ENCODE peak calls at places on chromosomes 1 and 21, in eight cellular contexts. One of them, this sample, is unnamed.

GRCh38 chr1:184524248-184524647 is 137.4 kb downstream of the C1orf21 start:
- DNase-seq in memory B cell: no peak
- DNase-seq in stimulated activated CD4-positive, alpha-beta T cell treated with anti-CD3 and anti-CD28 coated beads, Interleukin-1b, Interleukin-23, amount 100 ng/mL, for 48 hours: no peak
- DNase-seq in cardiac fibroblast: peak; percentile 31
- DNase-seq in PC-3: no peak
- DNase-seq in NCI-H69: no peak
- DNase-seq in Daoy: no peak
- DNase-seq in NCI-H774: no peak
- DNase-seq in this sample: no peak

GRCh38 chr1:247111636-247112478 is 7.7 kb upstream of the ZNF669 start:
- DNase-seq in memory B cell: no peak
- DNase-seq in stimulated activated CD4-positive, alpha-beta T cell treated with anti-CD3 and anti-CD28 coated beads, Interleukin-1b, Interleukin-23, amount 100 ng/mL, for 48 hours: no peak
- DNase-seq in cardiac fibroblast: peak; percentile 59
- DNase-seq in PC-3: peak; percentile 48
- DNase-seq in NCI-H69: peak; percentile 62
- DNase-seq in Daoy: peak; percentile 28
- DNase-seq in NCI-H774: peak; percentile 35
- DNase-seq in this sample: peak; percentile 72

GRCh38 chr21:45469273-45470086 is 64.5 kb downstream of the COL18A1 start:
- DNase-seq in memory B cell: no peak
- DNase-seq in stimulated activated CD4-positive, alpha-beta T cell treated with anti-CD3 and anti-CD28 coated beads, Interleukin-1b, Interleukin-23, amount 100 ng/mL, for 48 hours: no peak
- DNase-seq in cardiac fibroblast: no peak
- DNase-seq in PC-3: no peak
- DNase-seq in NCI-H69: no peak
- DNase-seq in Daoy: no peak
- DNase-seq in NCI-H774: no peak
- DNase-seq in this sample: peak; percentile 79

GRCh38 chr1:219567341-219567947 is 45.5 kb downstream of the ZC3H11B start:
- DNase-seq in memory B cell: no peak
- DNase-seq in stimulated activated CD4-positive, alpha-beta T cell treated with anti-CD3 and anti-CD28 coated beads, Interleukin-1b, Interleukin-23, amount 100 ng/mL, for 48 hours: no peak
- DNase-seq in cardiac fibroblast: peak; percentile 77
- DNase-seq in PC-3: peak; percentile 87
- DNase-seq in NCI-H69: peak; percentile 87
- DNase-seq in Daoy: peak; percentile 50
- DNase-seq in NCI-H774: peak; percentile 30
- DNase-seq in this sample: no peak

GRCh38 chr1:246492611-246493245 is 14.4 kb downstream of the SMYD3 start:
- DNase-seq in memory B cell: no peak
- DNase-seq in stimulated activated CD4-positive, alpha-beta T cell treated with anti-CD3 and anti-CD28 coated beads, Interleukin-1b, Interleukin-23, amount 100 ng/mL, for 48 hours: peak; percentile 46
- DNase-seq in cardiac fibroblast: peak; percentile 86
- DNase-seq in PC-3: peak; percentile 83
- DNase-seq in NCI-H69: peak; percentile 77
- DNase-seq in Daoy: peak; percentile 64
- DNase-seq in NCI-H774: peak; percentile 58
- DNase-seq in this sample: peak; percentile 71

GRCh38 chr21:45448283-45448809 is 43.4 kb downstream of the COL18A1 start:
- DNase-seq in memory B cell: no peak
- DNase-seq in stimulated activated CD4-positive, alpha-beta T cell treated with anti-CD3 and anti-CD28 coated beads, Interleukin-1b, Interleukin-23, amount 100 ng/mL, for 48 hours: no peak
- DNase-seq in cardiac fibroblast: no peak
- DNase-seq in PC-3: no peak
- DNase-seq in NCI-H69: no peak
- DNase-seq in Daoy: no peak
- DNase-seq in NCI-H774: no peak
- DNase-seq in this sample: no peak

GRCh38 chr1:211551628-211552465 is 27.1 kb downstream of the SLC30A1 start:
- DNase-seq in memory B cell: no peak
- DNase-seq in stimulated activated CD4-positive, alpha-beta T cell treated with anti-CD3 and anti-CD28 coated beads, Interleukin-1b, Interleukin-23, amount 100 ng/mL, for 48 hours: no peak
- DNase-seq in cardiac fibroblast: peak; percentile 89
- DNase-seq in PC-3: peak; percentile 50
- DNase-seq in NCI-H69: peak; percentile 12
- DNase-seq in Daoy: peak; percentile 61
- DNase-seq in NCI-H774: no peak
- DNase-seq in this sample: no peak

GRCh38 chr1:157770442-157771043 is 6.4 kb downstream of the FCRL2 start:
- DNase-seq in memory B cell: no peak
- DNase-seq in stimulated activated CD4-positive, alpha-beta T cell treated with anti-CD3 and anti-CD28 coated beads, Interleukin-1b, Interleukin-23, amount 100 ng/mL, for 48 hours: no peak
- DNase-seq in cardiac fibroblast: no peak
- DNase-seq in PC-3: peak; percentile 8
- DNase-seq in NCI-H69: peak; percentile 27
- DNase-seq in Daoy: peak; percentile 33
- DNase-seq in NCI-H774: no peak
- DNase-seq in this sample: no peak

GRCh38 chr1:172745014-172745413 is 86.1 kb downstream of the FASLG start:
- DNase-seq in memory B cell: peak; percentile 49
- DNase-seq in stimulated activated CD4-positive, alpha-beta T cell treated with anti-CD3 and anti-CD28 coated beads, Interleukin-1b, Interleukin-23, amount 100 ng/mL, for 48 hours: peak; percentile 29
- DNase-seq in cardiac fibroblast: peak; percentile 90
- DNase-seq in PC-3: peak; percentile 99
- DNase-seq in NCI-H69: peak; percentile 46
- DNase-seq in Daoy: peak; percentile 76
- DNase-seq in NCI-H774: no peak
- DNase-seq in this sample: no peak

GRCh38 chr21:27326293-27326692 is 359.4 kb upstream of the ADAMTS5 start:
- DNase-seq in memory B cell: no peak
- DNase-seq in stimulated activated CD4-positive, alpha-beta T cell treated with anti-CD3 and anti-CD28 coated beads, Interleukin-1b, Interleukin-23, amount 100 ng/mL, for 48 hours: no peak
- DNase-seq in cardiac fibroblast: no peak
- DNase-seq in PC-3: peak; percentile 25
- DNase-seq in NCI-H69: peak; percentile 1
- DNase-seq in Daoy: no peak
- DNase-seq in NCI-H774: peak; percentile 59
- DNase-seq in this sample: no peak

GRCh38 chr1:204443871-204444581 is 32.4 kb upstream of the PPP1R15B start:
- DNase-seq in memory B cell: no peak
- DNase-seq in stimulated activated CD4-positive, alpha-beta T cell treated with anti-CD3 and anti-CD28 coated beads, Interleukin-1b, Interleukin-23, amount 100 ng/mL, for 48 hours: peak; percentile 37
- DNase-seq in cardiac fibroblast: no peak
- DNase-seq in PC-3: peak; percentile 96
- DNase-seq in NCI-H69: no peak
- DNase-seq in Daoy: peak; percentile 67
- DNase-seq in NCI-H774: no peak
- DNase-seq in this sample: no peak

GRCh38 chr1:61301824-61302652 is 219.7 kb downstream of the NFIA start:
- DNase-seq in memory B cell: no peak
- DNase-seq in stimulated activated CD4-positive, alpha-beta T cell treated with anti-CD3 and anti-CD28 coated beads, Interleukin-1b, Interleukin-23, amount 100 ng/mL, for 48 hours: peak; percentile 31
- DNase-seq in cardiac fibroblast: peak; percentile 79
- DNase-seq in PC-3: no peak
- DNase-seq in NCI-H69: peak; percentile 5
- DNase-seq in Daoy: peak; percentile 13
- DNase-seq in NCI-H774: no peak
- DNase-seq in this sample: no peak

GRCh38 chr21:43908167-43908566 is 43.1 kb downstream of the AGPAT3 start:
- DNase-seq in memory B cell: no peak
- DNase-seq in stimulated activated CD4-positive, alpha-beta T cell treated with anti-CD3 and anti-CD28 coated beads, Interleukin-1b, Interleukin-23, amount 100 ng/mL, for 48 hours: no peak
- DNase-seq in cardiac fibroblast: no peak
- DNase-seq in PC-3: no peak
- DNase-seq in NCI-H69: no peak
- DNase-seq in Daoy: no peak
- DNase-seq in NCI-H774: no peak
- DNase-seq in this sample: no peak

GRCh38 chr21:26756491-26757159 is 88.6 kb downstream of the ADAMTS1 start:
- DNase-seq in memory B cell: no peak
- DNase-seq in stimulated activated CD4-positive, alpha-beta T cell treated with anti-CD3 and anti-CD28 coated beads, Interleukin-1b, Interleukin-23, amount 100 ng/mL, for 48 hours: no peak
- DNase-seq in cardiac fibroblast: no peak
- DNase-seq in PC-3: no peak
- DNase-seq in NCI-H69: no peak
- DNase-seq in Daoy: peak; percentile 12
- DNase-seq in NCI-H774: no peak
- DNase-seq in this sample: no peak

GRCh38 chr1:200221614-200222282 is 188.1 kb downstream of the ZNF281 start:
- DNase-seq in memory B cell: no peak
- DNase-seq in stimulated activated CD4-positive, alpha-beta T cell treated with anti-CD3 and anti-CD28 coated beads, Interleukin-1b, Interleukin-23, amount 100 ng/mL, for 48 hours: no peak
- DNase-seq in cardiac fibroblast: no peak
- DNase-seq in PC-3: no peak
- DNase-seq in NCI-H69: no peak
- DNase-seq in Daoy: no peak
- DNase-seq in NCI-H774: no peak
- DNase-seq in this sample: no peak

GRCh38 chr1:152869808-152870419 is 8.2 kb upstream of the SMCP start:
- DNase-seq in memory B cell: peak; percentile 55
- DNase-seq in stimulated activated CD4-positive, alpha-beta T cell treated with anti-CD3 and anti-CD28 coated beads, Interleukin-1b, Interleukin-23, amount 100 ng/mL, for 48 hours: peak; percentile 58
- DNase-seq in cardiac fibroblast: peak; percentile 61
- DNase-seq in PC-3: peak; percentile 89
- DNase-seq in NCI-H69: peak; percentile 65
- DNase-seq in Daoy: peak; percentile 78
- DNase-seq in NCI-H774: peak; percentile 28
- DNase-seq in this sample: peak; percentile 50

GRCh38 chr1:216562383-216562782 is 139.1 kb upstream of the USH2A start:
- DNase-seq in memory B cell: no peak
- DNase-seq in stimulated activated CD4-positive, alpha-beta T cell treated with anti-CD3 and anti-CD28 coated beads, Interleukin-1b, Interleukin-23, amount 100 ng/mL, for 48 hours: no peak
- DNase-seq in cardiac fibroblast: no peak
- DNase-seq in PC-3: peak; percentile 24
- DNase-seq in NCI-H69: peak; percentile 7
- DNase-seq in Daoy: no peak
- DNase-seq in NCI-H774: no peak
- DNase-seq in this sample: no peak

GRCh38 chr1:229241390-229241789 is 29.5 kb upstream of the RAB4A start:
- DNase-seq in memory B cell: no peak
- DNase-seq in stimulated activated CD4-positive, alpha-beta T cell treated with anti-CD3 and anti-CD28 coated beads, Interleukin-1b, Interleukin-23, amount 100 ng/mL, for 48 hours: no peak
- DNase-seq in cardiac fibroblast: no peak
- DNase-seq in PC-3: no peak
- DNase-seq in NCI-H69: no peak
- DNase-seq in Daoy: no peak
- DNase-seq in NCI-H774: no peak
- DNase-seq in this sample: no peak

GRCh38 chr1:10508511-10508951 is 33.8 kb downstream of the PEX14 start:
- DNase-seq in memory B cell: no peak
- DNase-seq in stimulated activated CD4-positive, alpha-beta T cell treated with anti-CD3 and anti-CD28 coated beads, Interleukin-1b, Interleukin-23, amount 100 ng/mL, for 48 hours: no peak
- DNase-seq in cardiac fibroblast: no peak
- DNase-seq in PC-3: no peak
- DNase-seq in NCI-H69: peak; percentile 93
- DNase-seq in Daoy: peak; percentile 53
- DNase-seq in NCI-H774: no peak
- DNase-seq in this sample: peak; percentile 63

GRCh38 chr1:2232255-2232915 is 4.3 kb downstream of the SKI start:
- DNase-seq in memory B cell: no peak
- DNase-seq in stimulated activated CD4-positive, alpha-beta T cell treated with anti-CD3 and anti-CD28 coated beads, Interleukin-1b, Interleukin-23, amount 100 ng/mL, for 48 hours: no peak
- DNase-seq in cardiac fibroblast: no peak
- DNase-seq in PC-3: no peak
- DNase-seq in NCI-H69: no peak
- DNase-seq in Daoy: no peak
- DNase-seq in NCI-H774: no peak
- DNase-seq in this sample: no peak

GRCh38 chr1:70864302-70864701 is 183.3 kb downstream of the PTGER3 start:
- DNase-seq in memory B cell: no peak
- DNase-seq in stimulated activated CD4-positive, alpha-beta T cell treated with anti-CD3 and anti-CD28 coated beads, Interleukin-1b, Interleukin-23, amount 100 ng/mL, for 48 hours: no peak
- DNase-seq in cardiac fibroblast: no peak
- DNase-seq in PC-3: peak; percentile 49
- DNase-seq in NCI-H69: no peak
- DNase-seq in Daoy: no peak
- DNase-seq in NCI-H774: no peak
- DNase-seq in this sample: no peak

GRCh38 chr1:33359931-33360330 is 39.0 kb upstream of the A3GALT2 start:
- DNase-seq in memory B cell: no peak
- DNase-seq in stimulated activated CD4-positive, alpha-beta T cell treated with anti-CD3 and anti-CD28 coated beads, Interleukin-1b, Interleukin-23, amount 100 ng/mL, for 48 hours: no peak
- DNase-seq in cardiac fibroblast: no peak
- DNase-seq in PC-3: no peak
- DNase-seq in NCI-H69: no peak
- DNase-seq in Daoy: no peak
- DNase-seq in NCI-H774: no peak
- DNase-seq in this sample: no peak

GRCh38 chr1:219460561-219461511 is 152.1 kb downstream of the ZC3H11B start:
- DNase-seq in memory B cell: no peak
- DNase-seq in stimulated activated CD4-positive, alpha-beta T cell treated with anti-CD3 and anti-CD28 coated beads, Interleukin-1b, Interleukin-23, amount 100 ng/mL, for 48 hours: no peak
- DNase-seq in cardiac fibroblast: no peak
- DNase-seq in PC-3: no peak
- DNase-seq in NCI-H69: no peak
- DNase-seq in Daoy: no peak
- DNase-seq in NCI-H774: no peak
- DNase-seq in this sample: no peak

GRCh38 chr1:84715620-84716019 is 25.4 kb upstream of the SSX2IP start:
- DNase-seq in memory B cell: no peak
- DNase-seq in stimulated activated CD4-positive, alpha-beta T cell treated with anti-CD3 and anti-CD28 coated beads, Interleukin-1b, Interleukin-23, amount 100 ng/mL, for 48 hours: no peak
- DNase-seq in cardiac fibroblast: no peak
- DNase-seq in PC-3: no peak
- DNase-seq in NCI-H69: peak; percentile 83
- DNase-seq in Daoy: no peak
- DNase-seq in NCI-H774: peak; percentile 6
- DNase-seq in this sample: no peak

GRCh38 chr1:2799811-2800663 is 1.5 kb downstream of the TTC34 start:
- DNase-seq in memory B cell: no peak
- DNase-seq in stimulated activated CD4-positive, alpha-beta T cell treated with anti-CD3 and anti-CD28 coated beads, Interleukin-1b, Interleukin-23, amount 100 ng/mL, for 48 hours: peak; percentile 1
- DNase-seq in cardiac fibroblast: no peak
- DNase-seq in PC-3: no peak
- DNase-seq in NCI-H69: no peak
- DNase-seq in Daoy: no peak
- DNase-seq in NCI-H774: no peak
- DNase-seq in this sample: no peak